ENCODE peak calls at places on chromosomes 2 and 18, in nine cellular contexts. One of them, this sample, is unnamed.

GRCh38 chr2:26086155-26086634 is 52.3 kb downstream of the RAB10 start:
- DNase-seq in Peyer's patch: no peak
- DNase-seq in brain microvascular endothelial cell: peak
- DNase-seq in transverse colon: no peak
- DNase-seq in left ventricle myocardium inferior: no peak
- DNase-seq in CD4-positive, alpha-beta T cell: no peak
- DNase-seq in PC-3: peak
- DNase-seq in thyroid gland: no peak
- DNase-seq in pancreas: no peak
- DNase-seq in this sample: no peak

GRCh38 chr2:120638450-120638849 is 97.2 kb upstream of the GLI2 start:
- DNase-seq in Peyer's patch: no peak
- DNase-seq in brain microvascular endothelial cell: no peak
- DNase-seq in transverse colon: no peak
- DNase-seq in left ventricle myocardium inferior: no peak
- DNase-seq in CD4-positive, alpha-beta T cell: no peak
- DNase-seq in PC-3: no peak
- DNase-seq in thyroid gland: peak
- DNase-seq in pancreas: no peak
- DNase-seq in this sample: no peak

GRCh38 chr2:234495076-234495800 is 1.6 kb downstream of the ARL4C start:
- DNase-seq in Peyer's patch: no peak
- DNase-seq in brain microvascular endothelial cell: no peak
- DNase-seq in transverse colon: no peak
- DNase-seq in left ventricle myocardium inferior: no peak
- DNase-seq in CD4-positive, alpha-beta T cell: peak
- DNase-seq in PC-3: no peak
- DNase-seq in thyroid gland: no peak
- DNase-seq in pancreas: no peak
- DNase-seq in this sample: no peak

GRCh38 chr18:24868760-24869237 is 408.4 kb downstream of the HRH4 start:
- DNase-seq in Peyer's patch: no peak
- DNase-seq in brain microvascular endothelial cell: no peak
- DNase-seq in transverse colon: no peak
- DNase-seq in left ventricle myocardium inferior: no peak
- DNase-seq in CD4-positive, alpha-beta T cell: no peak
- DNase-seq in PC-3: peak
- DNase-seq in thyroid gland: no peak
- DNase-seq in pancreas: no peak
- DNase-seq in this sample: no peak

GRCh38 chr2:157339965-157340655 is 14.5 kb upstream of the ERMN start:
- DNase-seq in Peyer's patch: no peak
- DNase-seq in brain microvascular endothelial cell: no peak
- DNase-seq in transverse colon: no peak
- DNase-seq in left ventricle myocardium inferior: no peak
- DNase-seq in CD4-positive, alpha-beta T cell: no peak
- DNase-seq in PC-3: peak
- DNase-seq in thyroid gland: no peak
- DNase-seq in pancreas: no peak
- DNase-seq in this sample: no peak

GRCh38 chr2:190986221-190986953 is 27.6 kb downstream of the STAT1 start:
- DNase-seq in Peyer's patch: no peak
- DNase-seq in brain microvascular endothelial cell: no peak
- DNase-seq in transverse colon: no peak
- DNase-seq in left ventricle myocardium inferior: no peak
- DNase-seq in CD4-positive, alpha-beta T cell: no peak
- DNase-seq in PC-3: no peak
- DNase-seq in thyroid gland: no peak
- DNase-seq in pancreas: no peak
- DNase-seq in this sample: no peak

GRCh38 chr2:216950547-216950946 is 90.7 kb upstream of the TNP1 start:
- DNase-seq in Peyer's patch: no peak
- DNase-seq in brain microvascular endothelial cell: no peak
- DNase-seq in transverse colon: no peak
- DNase-seq in left ventricle myocardium inferior: no peak
- DNase-seq in CD4-positive, alpha-beta T cell: no peak
- DNase-seq in PC-3: no peak
- DNase-seq in thyroid gland: no peak
- DNase-seq in pancreas: no peak
- DNase-seq in this sample: no peak

GRCh38 chr18:47191956-47192355 is 15.8 kb upstream of the IER3IP1 start:
- DNase-seq in Peyer's patch: no peak
- DNase-seq in brain microvascular endothelial cell: peak
- DNase-seq in transverse colon: no peak
- DNase-seq in left ventricle myocardium inferior: no peak
- DNase-seq in CD4-positive, alpha-beta T cell: no peak
- DNase-seq in PC-3: peak
- DNase-seq in thyroid gland: no peak
- DNase-seq in pancreas: no peak
- DNase-seq in this sample: no peak

GRCh38 chr2:123771928-123772632 is 253.0 kb upstream of the CNTNAP5 start:
- DNase-seq in Peyer's patch: no peak
- DNase-seq in brain microvascular endothelial cell: no peak
- DNase-seq in transverse colon: no peak
- DNase-seq in left ventricle myocardium inferior: no peak
- DNase-seq in CD4-positive, alpha-beta T cell: no peak
- DNase-seq in PC-3: peak
- DNase-seq in thyroid gland: no peak
- DNase-seq in pancreas: no peak
- DNase-seq in this sample: no peak

GRCh38 chr2:123769001-123769400 is 256.1 kb upstream of the CNTNAP5 start:
- DNase-seq in Peyer's patch: no peak
- DNase-seq in brain microvascular endothelial cell: no peak
- DNase-seq in transverse colon: no peak
- DNase-seq in left ventricle myocardium inferior: no peak
- DNase-seq in CD4-positive, alpha-beta T cell: no peak
- DNase-seq in PC-3: no peak
- DNase-seq in thyroid gland: no peak
- DNase-seq in pancreas: no peak
- DNase-seq in this sample: no peak

DNA sequence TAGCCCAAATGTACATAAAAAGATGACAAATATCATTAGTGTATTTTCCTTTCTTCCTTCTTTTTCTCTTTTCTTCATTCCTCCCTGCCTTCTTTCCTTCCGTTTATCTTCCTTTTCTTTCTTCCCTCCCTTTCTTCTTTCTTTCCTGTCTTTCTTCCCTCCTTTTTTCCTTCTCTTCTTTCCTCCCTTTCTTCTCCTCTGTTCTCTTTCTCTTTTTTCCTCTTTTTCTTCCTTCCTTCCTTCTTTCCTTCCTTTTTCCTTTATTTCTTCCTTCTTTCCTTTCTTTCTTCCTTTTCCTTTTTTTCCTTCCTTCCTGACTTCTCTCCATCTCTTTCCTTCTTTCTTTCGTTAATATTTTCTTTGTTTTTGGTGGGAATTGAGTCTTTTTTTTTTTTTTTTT is 256.9 kb upstream of the CNTNAP5 start:
- DNase-seq in Peyer's patch: no peak
- DNase-seq in brain microvascular endothelial cell: no peak
- DNase-seq in transverse colon: no peak
- DNase-seq in left ventricle myocardium inferior: no peak
- DNase-seq in CD4-positive, alpha-beta T cell: no peak
- DNase-seq in PC-3: no peak
- DNase-seq in thyroid gland: no peak
- DNase-seq in pancreas: no peak
- DNase-seq in this sample: no peak
- TF ChIP-seq CTCF in Peyer's patch: no peak
- TF ChIP-seq CTCF in brain microvascular endothelial cell: no peak
- TF ChIP-seq CTCF in transverse colon: no peak
- TF ChIP-seq CTCF in left ventricle myocardium inferior: no peak
- TF ChIP-seq CTCF in CD4-positive, alpha-beta T cell: no peak
- TF ChIP-seq CTCF in PC-3: no peak
- TF ChIP-seq CTCF in thyroid gland: no peak
- TF ChIP-seq CTCF in pancreas: no peak
- TF ChIP-seq CTCF in this sample: no peak

GRCh38 chr2:112275887-112276773 is 733 bp downstream of the ZC3H6 start:
- DNase-seq in Peyer's patch: peak
- DNase-seq in brain microvascular endothelial cell: peak
- DNase-seq in transverse colon: peak
- DNase-seq in left ventricle myocardium inferior: peak
- DNase-seq in CD4-positive, alpha-beta T cell: peak
- DNase-seq in PC-3: peak
- DNase-seq in thyroid gland: peak
- DNase-seq in pancreas: peak
- DNase-seq in this sample: peak

GRCh38 chr2:112275314-112275886 is at the start of gene ZC3H6:
- DNase-seq in Peyer's patch: peak
- DNase-seq in brain microvascular endothelial cell: peak
- DNase-seq in transverse colon: peak
- DNase-seq in left ventricle myocardium inferior: peak
- DNase-seq in CD4-positive, alpha-beta T cell: peak
- DNase-seq in PC-3: peak
- DNase-seq in thyroid gland: peak
- DNase-seq in pancreas: peak
- DNase-seq in this sample: peak

GRCh38 chr2:112276954-112277353 is 1.6 kb downstream of the ZC3H6 start:
- DNase-seq in Peyer's patch: no peak
- DNase-seq in brain microvascular endothelial cell: no peak
- DNase-seq in transverse colon: no peak
- DNase-seq in left ventricle myocardium inferior: no peak
- DNase-seq in CD4-positive, alpha-beta T cell: no peak
- DNase-seq in PC-3: no peak
- DNase-seq in thyroid gland: no peak
- DNase-seq in pancreas: no peak
- DNase-seq in this sample: no peak

GRCh38 chr2:112273349-112273748 is 2.0 kb upstream of the ZC3H6 start:
- DNase-seq in Peyer's patch: no peak
- DNase-seq in brain microvascular endothelial cell: no peak
- DNase-seq in transverse colon: no peak
- DNase-seq in left ventricle myocardium inferior: no peak
- DNase-seq in CD4-positive, alpha-beta T cell: no peak
- DNase-seq in PC-3: no peak
- DNase-seq in thyroid gland: no peak
- DNase-seq in pancreas: no peak
- DNase-seq in this sample: no peak

DNA sequence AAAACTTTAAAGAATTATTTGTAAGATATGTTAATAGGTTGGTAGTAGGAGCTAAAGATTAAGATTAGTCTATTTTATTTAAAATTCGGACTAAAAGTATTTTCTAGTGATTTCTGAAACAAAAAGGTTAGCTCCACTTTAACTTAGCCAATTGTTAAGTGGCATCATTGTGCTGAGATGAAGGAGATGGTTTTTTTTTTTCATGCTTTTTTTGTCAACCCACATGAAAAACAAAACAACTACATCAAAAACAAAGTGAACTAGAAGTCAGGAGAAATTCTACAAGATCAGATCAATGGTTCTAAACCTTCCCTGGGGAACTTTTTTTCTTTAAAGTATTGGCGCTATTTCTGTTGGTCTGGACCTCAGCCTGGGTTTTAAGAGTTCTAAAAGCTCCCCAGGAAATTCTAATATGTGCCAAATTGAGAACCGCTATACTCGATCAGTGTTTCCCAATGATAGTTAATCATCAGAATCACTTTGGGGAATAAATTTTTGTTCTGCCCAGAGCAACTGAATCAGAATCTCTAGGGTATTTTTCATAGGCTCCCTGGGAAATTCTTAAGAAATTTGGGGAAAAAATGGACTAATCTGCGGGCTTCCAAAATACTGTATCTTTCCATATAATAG is 2.3 kb downstream of the ZC3H6 start:
- DNase-seq in Peyer's patch: no peak
- DNase-seq in brain microvascular endothelial cell: no peak
- DNase-seq in transverse colon: no peak
- DNase-seq in left ventricle myocardium inferior: no peak
- DNase-seq in CD4-positive, alpha-beta T cell: no peak
- DNase-seq in PC-3: no peak
- DNase-seq in thyroid gland: no peak
- DNase-seq in pancreas: no peak
- DNase-seq in this sample: no peak
- H3K27ac ChIP-seq in Peyer's patch: no peak
- H3K27ac ChIP-seq in brain microvascular endothelial cell: no peak
- H3K27ac ChIP-seq in transverse colon: no peak
- H3K27ac ChIP-seq in left ventricle myocardium inferior: peak
- H3K27ac ChIP-seq in CD4-positive, alpha-beta T cell: no peak
- H3K27ac ChIP-seq in PC-3: no peak
- H3K27ac ChIP-seq in thyroid gland: peak
- H3K27ac ChIP-seq in pancreas: no peak
- H3K27ac ChIP-seq in this sample: no peak

DNA sequence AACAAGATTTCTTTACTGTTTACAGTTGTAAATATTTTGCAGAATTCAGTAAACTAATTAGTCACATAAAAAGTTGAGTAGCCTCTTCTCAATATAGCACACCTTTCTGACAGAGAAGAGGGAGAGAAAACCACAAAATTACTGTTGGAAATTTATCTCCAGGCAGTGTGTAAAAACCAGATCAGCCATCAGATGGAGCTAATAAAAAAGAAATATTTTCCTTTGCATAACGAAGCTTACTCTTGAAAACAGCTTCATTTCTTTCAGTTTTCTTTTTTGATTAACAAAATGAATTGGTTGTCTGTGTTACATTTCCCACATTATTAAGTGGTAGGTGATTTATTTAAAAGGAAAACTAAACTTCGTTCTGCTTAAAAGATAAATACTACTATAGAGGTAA is 259.3 kb upstream of the KCNJ3 start:
- DNase-seq in Peyer's patch: no peak
- DNase-seq in brain microvascular endothelial cell: no peak
- DNase-seq in transverse colon: no peak
- DNase-seq in left ventricle myocardium inferior: no peak
- DNase-seq in CD4-positive, alpha-beta T cell: no peak
- DNase-seq in PC-3: peak
- DNase-seq in thyroid gland: no peak
- DNase-seq in pancreas: no peak
- DNase-seq in this sample: no peak
- TF ChIP-seq CTCF in Peyer's patch: no peak
- TF ChIP-seq CTCF in brain microvascular endothelial cell: peak
- TF ChIP-seq CTCF in transverse colon: no peak
- TF ChIP-seq CTCF in left ventricle myocardium inferior: peak
- TF ChIP-seq CTCF in CD4-positive, alpha-beta T cell: no peak
- TF ChIP-seq CTCF in PC-3: no peak
- TF ChIP-seq CTCF in thyroid gland: no peak
- TF ChIP-seq CTCF in pancreas: no peak
- TF ChIP-seq CTCF in this sample: no peak

GRCh38 chr2:72183466-72183865 is 35.8 kb upstream of the CYP26B1 start:
- DNase-seq in Peyer's patch: no peak
- DNase-seq in brain microvascular endothelial cell: no peak
- DNase-seq in transverse colon: no peak
- DNase-seq in left ventricle myocardium inferior: no peak
- DNase-seq in CD4-positive, alpha-beta T cell: no peak
- DNase-seq in PC-3: no peak
- DNase-seq in thyroid gland: no peak
- DNase-seq in pancreas: no peak
- DNase-seq in this sample: no peak

GRCh38 chr2:72180351-72180750 is 32.7 kb upstream of the CYP26B1 start:
- DNase-seq in Peyer's patch: no peak
- DNase-seq in brain microvascular endothelial cell: no peak
- DNase-seq in transverse colon: no peak
- DNase-seq in left ventricle myocardium inferior: no peak
- DNase-seq in CD4-positive, alpha-beta T cell: no peak
- DNase-seq in PC-3: no peak
- DNase-seq in thyroid gland: no peak
- DNase-seq in pancreas: no peak
- DNase-seq in this sample: no peak

GRCh38 chr2:72178551-72178950 is 30.9 kb upstream of the CYP26B1 start:
- DNase-seq in Peyer's patch: no peak
- DNase-seq in brain microvascular endothelial cell: no peak
- DNase-seq in transverse colon: no peak
- DNase-seq in left ventricle myocardium inferior: no peak
- DNase-seq in CD4-positive, alpha-beta T cell: no peak
- DNase-seq in PC-3: no peak
- DNase-seq in thyroid gland: no peak
- DNase-seq in pancreas: no peak
- DNase-seq in this sample: no peak

GRCh38 chr2:72182547-72183460 is 35.1 kb upstream of the CYP26B1 start:
- DNase-seq in Peyer's patch: peak
- DNase-seq in brain microvascular endothelial cell: no peak
- DNase-seq in transverse colon: peak
- DNase-seq in left ventricle myocardium inferior: no peak
- DNase-seq in CD4-positive, alpha-beta T cell: no peak
- DNase-seq in PC-3: no peak
- DNase-seq in thyroid gland: no peak
- DNase-seq in pancreas: no peak
- DNase-seq in this sample: no peak

DNA sequence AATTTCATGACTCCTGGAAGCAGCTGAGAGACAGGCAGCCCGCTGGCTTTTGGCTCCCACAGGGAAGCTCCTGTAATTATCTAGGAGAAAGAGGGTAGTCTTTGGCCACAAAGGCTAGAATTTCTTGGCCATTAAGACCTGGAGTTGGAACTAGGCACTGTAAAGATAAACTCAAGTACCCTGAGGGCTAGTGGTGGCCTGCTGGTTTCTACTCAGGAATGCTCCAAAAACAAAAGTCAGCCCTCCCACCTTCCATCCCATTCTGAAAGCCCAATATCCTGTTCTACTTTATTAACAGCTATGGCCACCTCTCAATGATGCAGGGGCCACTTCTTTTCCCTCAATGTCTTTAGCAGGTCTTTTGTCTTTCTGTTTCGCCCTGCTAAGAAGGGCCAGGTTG is 34.0 kb upstream of the CYP26B1 start:
- DNase-seq in Peyer's patch: no peak
- DNase-seq in brain microvascular endothelial cell: no peak
- DNase-seq in transverse colon: no peak
- DNase-seq in left ventricle myocardium inferior: no peak
- DNase-seq in CD4-positive, alpha-beta T cell: no peak
- DNase-seq in PC-3: no peak
- DNase-seq in thyroid gland: no peak
- DNase-seq in pancreas: no peak
- DNase-seq in this sample: no peak
- H3K27ac ChIP-seq in Peyer's patch: no peak
- H3K27ac ChIP-seq in brain microvascular endothelial cell: no peak
- H3K27ac ChIP-seq in transverse colon: no peak
- H3K27ac ChIP-seq in left ventricle myocardium inferior: no peak
- H3K27ac ChIP-seq in CD4-positive, alpha-beta T cell: no peak
- H3K27ac ChIP-seq in PC-3: no peak
- H3K27ac ChIP-seq in thyroid gland: no peak
- H3K27ac ChIP-seq in pancreas: no peak
- H3K27ac ChIP-seq in this sample: no peak

This sample was measured in lower lobe of right lung.